ENCODE peak calls at places on chromosomes 2 and 18, in eight cellular contexts. S is IMR-90, H is AG10803, W is left ventricle myocardium inferior, A is psoas muscle, L is AG09309, N is BE2C, Z is endodermal cell. V is an unnamed sample.

GRCh38 chr18:48804856-48805610 is 145.7 kb downstream of the SMAD7 start:
- DNase-seq in Z (peak), S (no peak), A (no peak), W (peak), L (no peak), N (no peak), H (no peak), V (no peak)

GRCh38 chr18:56565596-56566355 is 72.6 kb downstream of the TXNL1 start:
- DNase-seq in S (peak), H (peak), Z (no peak), L (peak), N (no peak), W (no peak), A (no peak), V (no peak)

GRCh38 chr18:30889582-30890301 is 152.8 kb downstream of the DSC3 start:
- DNase-seq in N (no peak), A (no peak), W (no peak), L (no peak), S (no peak), H (no peak), Z (peak), V (no peak)

GRCh38 chr18:63962137-63962536 is 7.7 kb upstream of the SERPINB8 start:
- DNase-seq in N (no peak), A (no peak), L (no peak), Z (no peak), S (no peak), W (no peak), H (no peak), V (no peak)

GRCh38 chr2:120751553-120751952 is 15.9 kb downstream of the GLI2 start:
- DNase-seq in Z (no peak), A (no peak), H (peak), S (peak), L (no peak), W (no peak), N (no peak), V (no peak)

GRCh38 chr2:128726221-128726620 is 407.6 kb upstream of the HS6ST1 start:
- DNase-seq in A (no peak), S (no peak), N (no peak), H (no peak), W (no peak), L (no peak), Z (no peak), V (no peak)

GRCh38 chr2:127566576-127566975 is 31.1 kb downstream of the MYO7B start:
- DNase-seq in H (no peak), A (no peak), N (no peak), S (no peak), L (no peak), Z (peak), W (no peak), V (no peak)

GRCh38 chr2:208240641-208241209 is 14.1 kb downstream of the IDH1 start:
- DNase-seq in W (no peak), Z (no peak), A (no peak), L (no peak), N (no peak), S (no peak), H (no peak), V (no peak)

GRCh38 chr18:78106946-78107345 is 857.3 kb downstream of the GALR1 start:
- DNase-seq in L (no peak), Z (peak), A (no peak), N (no peak), S (no peak), H (no peak), W (no peak), V (no peak)

GRCh38 chr2:45895477-45895876 is 244.0 kb downstream of the PRKCE start:
- DNase-seq in W (no peak), A (no peak), L (no peak), Z (no peak), H (peak), N (no peak), S (peak), V (no peak)

GRCh38 chr2:232207174-232207573 is 171.4 kb upstream of the ALPP start:
- DNase-seq in A (no peak), W (no peak), H (no peak), Z (no peak), L (no peak), S (no peak), N (no peak), V (no peak)

GRCh38 chr2:217902281-217903141 is 100.3 kb downstream of the TNS1 start:
- DNase-seq in N (no peak), L (no peak), W (peak), S (peak), H (peak), Z (no peak), A (peak), V (no peak)

GRCh38 chr2:26735883-26736588 is 28.0 kb upstream of the SLC35F6 start:
- DNase-seq in N (no peak), W (no peak), Z (no peak), H (no peak), A (no peak), S (no peak), L (no peak), V (no peak)

GRCh38 chr2:168392031-168392430 is 64.0 kb upstream of the CERS6 start:
- DNase-seq in H (no peak), N (no peak), Z (no peak), W (no peak), A (no peak), S (no peak), L (no peak), V (no peak)

GRCh38 chr18:25896178-25896780 is 194.1 kb downstream of the SS18 start:
- DNase-seq in W (no peak), A (no peak), L (peak), H (peak), Z (peak), N (peak), S (peak), V (peak)

GRCh38 chr2:71640459-71640858 is 187.1 kb downstream of the DYSF start:
- DNase-seq in W (no peak), L (no peak), N (no peak), S (no peak), Z (no peak), A (no peak), H (no peak), V (no peak)

GRCh38 chr2:215793747-215794595 is 219.4 kb downstream of the MREG start:
- DNase-seq in L (peak), A (no peak), N (no peak), Z (no peak), S (peak), W (no peak), H (peak), V (peak)

GRCh38 chr2:24972315-24972958 is 682 bp upstream of the DNAJC27 start:
- DNase-seq in S (no peak), N (peak), L (no peak), A (no peak), W (peak), H (peak), Z (peak), V (no peak)

GRCh38 chr2:74014813-74015212 is 30.1 kb downstream of the TET3 start:
- DNase-seq in S (no peak), Z (no peak), W (no peak), N (no peak), A (no peak), H (no peak), L (no peak), V (no peak)

GRCh38 chr18:2780750-2781149 is 66.1 kb upstream of the EMILIN2 start:
- DNase-seq in N (no peak), L (no peak), H (no peak), S (no peak), Z (no peak), W (no peak), A (no peak), V (no peak)

GRCh38 chr18:7899078-7899477 is 332.0 kb downstream of the PTPRM start:
- DNase-seq in W (no peak), L (no peak), N (no peak), S (no peak), Z (no peak), H (no peak), A (no peak), V (no peak)

GRCh38 chr18:12768622-12769021 is 65.8 kb downstream of the PSMG2 start:
- DNase-seq in L (no peak), H (peak), W (no peak), A (no peak), S (peak), N (no peak), Z (no peak), V (no peak)

GRCh38 chr2:226887940-226888339 is 52.1 kb downstream of the RHBDD1 start:
- DNase-seq in A (no peak), N (no peak), L (no peak), H (peak), S (peak), W (no peak), Z (no peak), V (peak)

GRCh38 chr2:20596973-20597867 is 53.7 kb downstream of the HS1BP3 start:
- DNase-seq in Z (peak), S (no peak), H (no peak), W (peak), A (peak), L (no peak), N (no peak), V (no peak)

GRCh38 chr2:63488118-63488713 is 100.1 kb downstream of the WDPCP start:
- DNase-seq in A (no peak), S (peak), N (peak), L (no peak), H (peak), Z (peak), W (no peak), V (no peak)

GRCh38 chr18:34884456-34884855 is 156.8 kb upstream of the MAPRE2 start:
- DNase-seq in L (no peak), S (no peak), A (no peak), H (no peak), N (no peak), Z (no peak), W (no peak), V (no peak)

GRCh38 chr2:23497063-23497462 is 112.1 kb downstream of the KLHL29 start:
- DNase-seq in H (peak), L (no peak), A (no peak), S (peak), N (no peak), W (no peak), Z (peak), V (peak)

GRCh38 chr2:230578106-230578505 is 134.5 kb upstream of the CAB39 start:
- DNase-seq in N (no peak), L (no peak), A (no peak), Z (no peak), H (no peak), W (no peak), S (no peak), V (no peak)

GRCh38 chr2:236743623-236744280 is 174.1 kb downstream of the ACKR3 start:
- DNase-seq in Z (no peak), N (no peak), W (no peak), A (no peak), H (peak), L (peak), S (peak), V (no peak)

GRCh38 chr2:43133708-43134570 is 92.5 kb downstream of the ZFP36L2 start:
- DNase-seq in Z (peak), W (no peak), H (no peak), N (no peak), A (no peak), L (no peak), S (no peak), V (no peak)

GRCh38 chr2:203708846-203709815 is 2.7 kb downstream of the CD28 start:
- DNase-seq in S (no peak), Z (no peak), N (no peak), H (no peak), W (no peak), A (no peak), L (no peak), V (no peak)
- TF ChIP-seq CTCF in S (no peak), Z (no peak), N (no peak), H (no peak), W (no peak), A (no peak), L (no peak), V (no peak)

DNA sequence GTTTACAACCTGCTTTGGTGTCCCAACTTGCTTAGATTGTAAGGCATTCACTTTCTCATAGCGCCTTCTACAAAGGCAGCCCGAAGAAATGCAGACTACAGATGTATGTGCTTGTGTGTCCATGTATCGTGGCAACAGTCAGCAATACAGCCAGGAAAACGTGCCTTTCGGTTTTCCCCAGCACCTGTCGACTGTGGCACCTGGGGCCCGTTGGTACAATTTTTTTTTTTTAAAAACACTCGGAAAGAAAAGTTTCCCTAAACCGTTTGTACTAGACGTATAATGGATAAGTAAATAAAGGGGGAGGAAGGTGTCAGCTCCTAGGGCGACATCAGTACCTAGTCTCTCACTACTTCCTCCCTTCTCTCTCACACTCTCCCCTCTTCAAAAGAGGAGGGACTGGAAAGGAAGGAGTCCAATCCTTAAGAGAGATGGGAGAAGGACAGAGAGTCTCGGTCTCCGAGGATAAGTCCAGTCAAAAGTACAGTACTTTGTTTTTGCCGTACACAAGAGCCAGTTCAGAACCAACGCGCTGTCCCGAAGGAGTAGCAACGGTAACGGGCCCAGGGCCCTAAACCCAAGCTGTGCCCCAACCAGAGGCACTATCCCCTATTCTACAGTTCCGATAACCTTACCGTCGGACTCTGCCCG is 788 bp downstream of the PPP4R3B start:
- DNase-seq in N (peak), Z (peak), A (no peak), W (no peak), S (peak), L (no peak), H (peak), V (no peak)
- H3K4me3 ChIP-seq in N (peak), Z (peak), A (peak), W (peak), S (peak), L (peak), H (peak), V (peak)

DNA sequence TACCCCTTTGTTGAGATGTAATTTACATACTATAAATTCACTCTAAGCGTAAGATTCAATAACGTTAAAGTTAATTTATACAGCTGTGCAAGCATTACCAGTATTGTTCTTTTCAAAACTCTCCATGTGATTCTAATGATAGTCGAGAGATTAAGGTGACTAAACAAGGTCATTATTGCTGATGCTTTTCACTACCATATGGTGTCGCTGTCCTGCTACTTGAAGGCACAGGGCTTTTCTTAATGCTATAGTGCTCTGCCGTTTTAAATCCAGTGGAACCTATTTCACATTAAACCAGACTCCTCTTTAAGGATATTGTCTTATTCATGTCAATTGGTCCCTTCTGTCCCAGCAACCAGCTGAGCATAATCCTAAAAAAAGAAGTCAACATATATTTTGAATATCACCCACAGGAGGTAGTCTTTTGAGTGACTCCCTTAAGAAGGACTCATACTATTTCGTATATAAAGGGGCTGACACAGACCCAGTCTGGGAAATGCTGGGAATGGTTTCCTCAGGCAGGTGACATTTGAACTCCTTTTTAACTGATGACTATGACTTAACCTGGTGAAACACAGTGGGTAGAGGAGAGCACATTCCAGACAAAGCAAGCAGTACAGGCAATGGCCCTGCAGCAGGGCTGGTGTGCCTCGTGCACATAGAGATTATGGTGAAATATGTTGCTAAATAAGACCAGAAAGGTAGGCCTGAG is 53.9 kb upstream of the CYTIP start:
- DNase-seq in S (peak), L (no peak), A (no peak), Z (peak), H (peak), W (no peak), N (no peak), V (no peak)
- TF ChIP-seq CTCF in S (peak), L (peak), A (peak), Z (peak), H (peak), W (peak), N (peak), V (peak)

GRCh38 chr2:111118455-111119003 is 2.2 kb upstream of the BCL2L11 start:
- DNase-seq in W (peak), N (no peak), L (no peak), A (no peak), H (no peak), Z (peak), S (no peak), V (no peak)
- H3K4me3 ChIP-seq in W (peak), N (no peak), L (peak), A (peak), H (peak), Z (peak), S (peak), V (peak)

GRCh38 chr18:61379827-61380226 is 46.6 kb downstream of the CDH20 start:
- DNase-seq in W (no peak), L (no peak), N (no peak), Z (no peak), H (no peak), S (no peak), A (no peak), V (no peak)
- TF ChIP-seq CTCF in W (no peak), L (no peak), N (no peak), Z (peak), H (no peak), S (no peak), A (no peak), V (no peak)

DNA sequence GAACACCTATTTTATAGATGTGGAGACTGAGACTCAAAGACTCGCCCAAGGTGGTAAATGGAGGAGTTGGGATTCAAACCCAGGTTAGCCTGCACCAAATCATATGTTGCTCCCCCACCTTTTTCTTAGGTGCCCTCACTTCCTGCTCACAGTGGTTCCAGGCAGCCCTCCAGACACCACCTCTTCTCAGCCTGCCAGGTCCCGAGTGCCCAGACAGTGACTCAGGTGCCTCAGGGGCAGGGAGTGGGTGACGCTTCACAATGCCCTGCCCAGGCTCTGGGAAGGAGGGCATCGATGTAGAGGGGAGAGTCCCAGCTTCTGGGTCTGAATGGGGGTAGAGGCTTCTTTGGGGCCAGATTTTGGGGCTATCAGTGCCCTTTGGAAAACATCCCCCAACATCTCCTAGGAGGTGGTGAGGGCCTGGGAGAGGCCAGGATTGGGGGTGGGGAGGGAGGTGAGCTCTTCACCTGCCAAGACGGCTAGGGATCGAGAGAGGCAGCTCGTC is 5.2 kb upstream of the DNAJB2 start:
- DNase-seq in A (no peak), Z (no peak), S (no peak), H (no peak), L (no peak), W (no peak), N (no peak), V (no peak)
- H3K4me3 ChIP-seq in A (no peak), Z (no peak), S (no peak), H (no peak), L (no peak), W (no peak), N (no peak), V (no peak)